ENCODE peak calls at places on chromosome 6, in ten cellular contexts. J is tibial artery; T is lower lobe of right lung; U is PC-3; N is HCT116; W is psoas muscle; P is esophagus squamous epithelium; D is CD8-positive, alpha-beta T cell; O is heart left ventricle; A is CD4-positive, alpha-beta T cell. R is an unnamed sample.

GRCh38 chr6:118856301-118856700 is 37.7 kb upstream of the ASF1A start:
- DNase-seq in A (no peak), T (no peak), U (no peak), W (no peak), N (no peak), O (no peak), P (no peak), D (no peak), J (no peak), R (no peak)

GRCh38 chr6:118697554-118697953 is 46.2 kb upstream of the CEP85L start:
- DNase-seq in O (no peak), A (no peak), P (no peak), D (no peak), N (no peak), W (no peak), T (no peak), J (no peak), U (peak; percentile 9), R (no peak)

GRCh38 chr6:37700266-37700973 is 2.7 kb upstream of the MDGA1 start:
- DNase-seq in A (no peak), N (no peak), P (no peak), W (no peak), O (no peak), D (no peak), U (no peak), T (no peak), J (no peak), R (no peak)

GRCh38 chr6:7201732-7202541 is 94.2 kb downstream of the RREB1 start:
- DNase-seq in O (peak; percentile 63), U (no peak), W (peak; percentile 37), J (peak; percentile 74), P (no peak), N (no peak), A (no peak), D (no peak), T (peak; percentile 90), R (peak; percentile 89)

GRCh38 chr6:35895560-35895959 is 25.3 kb downstream of the SRPK1 start:
- DNase-seq in O (no peak), W (no peak), A (no peak), N (no peak), T (no peak), P (no peak), U (peak; percentile 56), D (no peak), J (no peak), R (no peak)

GRCh38 chr6:148885154-148885870 is 138.5 kb downstream of the UST start:
- DNase-seq in W (no peak), P (no peak), T (no peak), O (no peak), J (no peak), D (no peak), A (no peak), U (peak; percentile 43), N (no peak), R (no peak)

GRCh38 chr6:158653577-158654354 is 3.9 kb downstream of the SYTL3 start:
- DNase-seq in N (no peak), J (no peak), A (peak; percentile 78), O (peak; percentile 50), T (peak; percentile 70), D (peak; percentile 96), U (no peak), W (no peak), P (no peak), R (peak; percentile 69)

GRCh38 chr6:69729870-69730449 is 66.8 kb downstream of the LMBRD1 start:
- DNase-seq in T (no peak), A (no peak), P (no peak), J (no peak), N (no peak), U (peak; percentile 8), W (no peak), O (no peak), D (no peak), R (no peak)

GRCh38 chr6:127464881-127465459 is 5.8 kb upstream of the KIAA0408 start:
- DNase-seq in N (peak; percentile 28), D (peak; percentile 50), A (peak; percentile 44), U (peak; percentile 65), T (peak; percentile 66), J (peak; percentile 59), W (peak; percentile 62), P (no peak), O (peak; percentile 62), R (peak; percentile 73)

GRCh38 chr6:24630861-24631505 is 15.0 kb downstream of the KIAA0319 start:
- DNase-seq in D (no peak), A (no peak), T (no peak), W (no peak), P (no peak), O (no peak), J (no peak), N (no peak), U (no peak), R (no peak)

GRCh38 chr6:166007349-166008263 is 160.0 kb downstream of the TBXT start:
- DNase-seq in P (no peak), W (peak; percentile 55), U (no peak), D (no peak), O (peak; percentile 71), T (no peak), A (no peak), N (no peak), J (peak; percentile 49), R (no peak)

GRCh38 chr6:167925011-167925410 is 72.5 kb upstream of the KIF25 start:
- DNase-seq in U (no peak), D (no peak), P (no peak), J (no peak), T (no peak), O (no peak), A (no peak), N (no peak), W (no peak), R (no peak)

GRCh38 chr6:142300758-142301251 is 1.0 kb upstream of the ADGRG6 start:
- DNase-seq in A (no peak), D (no peak), P (no peak), U (peak; percentile 94), J (no peak), O (peak; percentile 41), N (peak; percentile 55), T (peak; percentile 45), W (peak; percentile 16), R (no peak)

GRCh38 chr6:44138717-44139350 is 11.5 kb downstream of the TMEM63B start:
- DNase-seq in A (no peak), W (no peak), N (no peak), T (no peak), J (no peak), U (no peak), D (no peak), P (no peak), O (no peak), R (no peak)

GRCh38 chr6:82006027-82006738 is 241.4 kb downstream of the IBTK start:
- DNase-seq in W (no peak), O (no peak), D (no peak), U (peak; percentile 64), T (peak; percentile 18), P (no peak), N (no peak), J (no peak), A (no peak), R (no peak)

GRCh38 chr6:19803331-19804330 is 33.5 kb upstream of the ID4 start:
- DNase-seq in T (no peak), O (no peak), D (no peak), P (no peak), W (no peak), U (peak; percentile 50), J (no peak), N (no peak), A (no peak), R (no peak)

GRCh38 chr6:56526860-56527544 is 115.7 kb downstream of the DST start:
- DNase-seq in A (no peak), O (no peak), P (no peak), D (no peak), N (no peak), T (no peak), U (no peak), W (no peak), J (no peak), R (no peak)

GRCh38 chr6:27601668-27602254 is 128.9 kb upstream of the ZNF184 start:
- DNase-seq in T (no peak), A (no peak), U (no peak), W (no peak), O (no peak), J (no peak), N (no peak), D (no peak), P (no peak), R (no peak)
- H3K9me3 ChIP-seq in T (no peaks in the 10 kb centered on the region), A (peaks cover 8% of the 10 kb centered on the region), U (no peaks in the 10 kb centered on the region), W (no peaks in the 10 kb centered on the region), O (no peaks in the 10 kb centered on the region), J (no peaks in the 10 kb centered on the region), N (no peaks in the 10 kb centered on the region), D (no peaks in the 10 kb centered on the region), P (no peaks in the 10 kb centered on the region), R (no peaks in the 10 kb centered on the region)

GRCh38 chr6:42519779-42520178 is 44.0 kb upstream of the UBR2 start:
- DNase-seq in T (no peak), U (no peak), W (no peak), J (no peak), N (no peak), P (no peak), A (no peak), D (no peak), O (no peak), R (no peak)
- TF ChIP-seq CTCF in T (no peak), U (no peak), W (no peak), J (no peak), N (no peak), P (no peak), A (no peak), D (no peak), O (no peak), R (no peak)

DNA sequence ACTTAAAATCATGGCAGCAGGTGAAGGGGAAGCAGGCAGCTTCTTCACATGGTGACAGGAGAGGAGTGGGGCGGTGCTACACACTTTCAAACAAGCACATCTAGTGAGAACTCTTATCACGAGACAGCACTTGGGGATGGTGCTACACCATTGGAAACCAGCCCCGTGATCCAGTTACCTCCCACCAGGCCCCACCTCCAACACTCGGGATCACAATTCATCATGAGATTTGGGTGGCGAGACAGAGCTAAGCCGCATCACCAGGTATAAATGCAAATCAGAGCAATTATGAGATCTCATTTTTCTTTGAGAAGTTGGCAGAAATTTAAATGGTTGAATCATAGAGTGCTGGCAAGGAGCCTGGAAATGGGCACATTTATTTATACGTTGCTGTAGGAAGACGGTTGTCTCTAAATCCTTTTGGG is 31.4 kb downstream of the IGF2R start:
- DNase-seq in N (no peak), D (no peak), T (no peak), J (no peak), U (peak; percentile 63), O (no peak), W (no peak), P (no peak), A (no peak), R (no peak)
- H3K9me3 ChIP-seq in N (no peaks in the 10 kb centered on the region), D (no peaks in the 10 kb centered on the region), T (no peaks in the 10 kb centered on the region), J (no peaks in the 10 kb centered on the region), U (no peaks in the 10 kb centered on the region), O (peaks cover 5% of the 10 kb centered on the region), W (no peaks in the 10 kb centered on the region), P (no peaks in the 10 kb centered on the region), A (no peaks in the 10 kb centered on the region), R (no peaks in the 10 kb centered on the region)

DNA sequence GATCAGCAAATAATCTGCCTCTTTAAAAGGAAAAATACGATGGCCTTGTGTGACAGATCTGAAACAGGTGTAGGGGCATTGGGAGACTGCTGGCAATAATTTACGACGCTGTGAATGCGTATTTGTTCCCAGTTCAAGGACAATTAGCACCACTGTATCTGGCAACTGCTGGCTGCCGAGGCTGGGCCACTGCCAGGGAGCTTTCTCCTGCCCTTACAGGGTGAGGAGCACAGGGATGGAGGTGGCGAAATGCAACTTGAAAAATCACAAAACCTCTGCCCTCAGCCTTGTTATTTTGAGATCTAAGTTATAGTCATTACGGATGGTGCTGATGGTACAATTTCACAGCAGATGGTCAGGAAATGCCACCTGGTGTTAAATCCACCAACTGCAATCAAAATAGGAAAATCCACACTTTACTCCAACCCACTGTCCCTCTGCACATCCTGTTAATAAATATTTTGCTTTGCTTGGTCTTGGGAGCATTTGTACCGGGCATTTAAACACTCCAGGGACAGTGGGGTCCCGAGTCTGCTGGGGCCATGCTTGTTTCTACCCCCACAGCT is 6.4 kb downstream of the MYLK4 start:
- DNase-seq in A (no peak), U (peak; percentile 53), W (peak; percentile 48), T (no peak), P (no peak), D (no peak), O (peak; percentile 83), N (no peak), J (no peak), R (no peak)
- TF ChIP-seq CTCF in A (no peak), U (peak; percentile 64), W (peak; percentile 32), T (no peak), P (no peak), D (no peak), O (no peak), N (peak; percentile 41), J (no peak), R (no peak)